ENCODE peak calls at places on chromosomes 4 and X, in ten cellular contexts. One of them, this sample, is unnamed.

GRCh38 chr4:91064157-91064853 is 937.1 kb downstream of the CCSER1 start:
- DNase-seq in esophagus muscularis mucosa: no peak
- DNase-seq in cardiac muscle cell: peak; percentile 73
- DNase-seq in GM23338: peak; percentile 27
- DNase-seq in endothelial cell of umbilical vein: peak; percentile 61
- DNase-seq in ovary: no peak
- DNase-seq in brain microvascular endothelial cell: no peak
- DNase-seq in pancreas: no peak
- DNase-seq in stomach: no peak
- DNase-seq in IMR-90: no peak
- DNase-seq in this sample: peak; percentile 18

GRCh38 chrX:2642791-2643190 is 48.3 kb upstream of the CD99 start:
- DNase-seq in esophagus muscularis mucosa: no peak
- DNase-seq in cardiac muscle cell: no peak
- DNase-seq in GM23338: no peak
- DNase-seq in endothelial cell of umbilical vein: no peak
- DNase-seq in ovary: no peak
- DNase-seq in brain microvascular endothelial cell: peak; percentile 6
- DNase-seq in pancreas: no peak
- DNase-seq in stomach: no peak
- DNase-seq in IMR-90: no peak
- DNase-seq in this sample: no peak

GRCh38 chr4:153310793-153311192 is 33.7 kb upstream of the MND1 start:
- DNase-seq in esophagus muscularis mucosa: no peak
- DNase-seq in cardiac muscle cell: no peak
- DNase-seq in GM23338: no peak
- DNase-seq in endothelial cell of umbilical vein: no peak
- DNase-seq in ovary: no peak
- DNase-seq in brain microvascular endothelial cell: no peak
- DNase-seq in pancreas: no peak
- DNase-seq in stomach: no peak
- DNase-seq in IMR-90: no peak
- DNase-seq in this sample: no peak

GRCh38 chr4:140144050-140144449 is 9.9 kb downstream of the MAML3 start:
- DNase-seq in esophagus muscularis mucosa: no peak
- DNase-seq in cardiac muscle cell: no peak
- DNase-seq in GM23338: no peak
- DNase-seq in endothelial cell of umbilical vein: no peak
- DNase-seq in ovary: no peak
- DNase-seq in brain microvascular endothelial cell: no peak
- DNase-seq in pancreas: no peak
- DNase-seq in stomach: no peak
- DNase-seq in IMR-90: no peak
- DNase-seq in this sample: no peak

GRCh38 chr4:145531193-145531592 is 49.5 kb downstream of the SMAD1 start:
- DNase-seq in esophagus muscularis mucosa: no peak
- DNase-seq in cardiac muscle cell: no peak
- DNase-seq in GM23338: no peak
- DNase-seq in endothelial cell of umbilical vein: no peak
- DNase-seq in ovary: no peak
- DNase-seq in brain microvascular endothelial cell: no peak
- DNase-seq in pancreas: peak; percentile 7
- DNase-seq in stomach: no peak
- DNase-seq in IMR-90: no peak
- DNase-seq in this sample: peak; percentile 17

GRCh38 chr4:182263562-182263961 is 20.4 kb downstream of the TENM3 start:
- DNase-seq in esophagus muscularis mucosa: peak; percentile 75
- DNase-seq in cardiac muscle cell: no peak
- DNase-seq in GM23338: no peak
- DNase-seq in endothelial cell of umbilical vein: no peak
- DNase-seq in ovary: no peak
- DNase-seq in brain microvascular endothelial cell: no peak
- DNase-seq in pancreas: no peak
- DNase-seq in stomach: no peak
- DNase-seq in IMR-90: no peak
- DNase-seq in this sample: no peak

GRCh38 chrX:150773117-150773516 is 79.9 kb downstream of the MTMR1 start:
- DNase-seq in esophagus muscularis mucosa: no peak
- DNase-seq in cardiac muscle cell: no peak
- DNase-seq in GM23338: no peak
- DNase-seq in endothelial cell of umbilical vein: no peak
- DNase-seq in ovary: no peak
- DNase-seq in brain microvascular endothelial cell: no peak
- DNase-seq in pancreas: no peak
- DNase-seq in stomach: no peak
- DNase-seq in IMR-90: no peak
- DNase-seq in this sample: no peak

GRCh38 chrX:133610056-133610455 is 194.8 kb upstream of the GPC4 start:
- DNase-seq in esophagus muscularis mucosa: no peak
- DNase-seq in cardiac muscle cell: peak; percentile 2
- DNase-seq in GM23338: no peak
- DNase-seq in endothelial cell of umbilical vein: no peak
- DNase-seq in ovary: no peak
- DNase-seq in brain microvascular endothelial cell: no peak
- DNase-seq in pancreas: no peak
- DNase-seq in stomach: no peak
- DNase-seq in IMR-90: no peak
- DNase-seq in this sample: no peak

DNA sequence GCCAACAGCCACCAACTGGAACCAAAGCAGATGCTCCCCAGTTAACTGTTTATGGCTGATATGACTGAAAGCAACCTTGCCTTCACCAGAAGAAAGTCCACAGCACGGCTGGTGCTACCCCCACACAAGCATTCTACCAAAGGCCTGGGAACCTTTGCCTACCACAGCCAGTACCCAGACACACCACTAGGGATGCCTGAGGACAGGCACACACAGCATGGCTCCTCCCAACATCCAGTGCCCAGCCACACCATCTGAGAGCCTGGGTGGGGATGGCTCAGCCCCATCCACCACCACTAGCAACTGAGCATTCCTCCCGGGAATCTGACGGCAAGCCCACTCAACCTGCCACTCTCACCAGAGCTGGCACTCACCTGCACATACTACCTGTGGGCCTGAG is 178.6 kb downstream of the SLC7A11 start:
- DNase-seq in esophagus muscularis mucosa: no peak
- DNase-seq in cardiac muscle cell: no peak
- DNase-seq in GM23338: peak; percentile 16
- DNase-seq in endothelial cell of umbilical vein: no peak
- DNase-seq in ovary: no peak
- DNase-seq in brain microvascular endothelial cell: no peak
- DNase-seq in pancreas: no peak
- DNase-seq in stomach: no peak
- DNase-seq in IMR-90: no peak
- DNase-seq in this sample: no peak
- H3K27ac ChIP-seq in esophagus muscularis mucosa: no peak overlapping the region
- H3K27ac ChIP-seq in cardiac muscle cell: no peak overlapping the region
- H3K27ac ChIP-seq in GM23338: no peak overlapping the region
- H3K27ac ChIP-seq in endothelial cell of umbilical vein: no peak overlapping the region
- H3K27ac ChIP-seq in ovary: no peak overlapping the region
- H3K27ac ChIP-seq in brain microvascular endothelial cell: no peak overlapping the region
- H3K27ac ChIP-seq in pancreas: no peak overlapping the region
- H3K27ac ChIP-seq in stomach: no peak overlapping the region
- H3K27ac ChIP-seq in IMR-90: no peak overlapping the region
- H3K27ac ChIP-seq in this sample: no peak overlapping the region

GRCh38 chr4:121464854-121465253 is 84.0 kb upstream of the QRFPR start:
- DNase-seq in esophagus muscularis mucosa: no peak
- DNase-seq in cardiac muscle cell: no peak
- DNase-seq in GM23338: peak; percentile 37
- DNase-seq in endothelial cell of umbilical vein: no peak
- DNase-seq in ovary: no peak
- DNase-seq in brain microvascular endothelial cell: no peak
- DNase-seq in pancreas: no peak
- DNase-seq in stomach: no peak
- DNase-seq in IMR-90: no peak
- DNase-seq in this sample: no peak
- TF ChIP-seq CTCF in esophagus muscularis mucosa: no peak
- TF ChIP-seq CTCF in cardiac muscle cell: no peak
- TF ChIP-seq CTCF in GM23338: peak; percentile 34
- TF ChIP-seq CTCF in endothelial cell of umbilical vein: no peak
- TF ChIP-seq CTCF in ovary: no peak
- TF ChIP-seq CTCF in brain microvascular endothelial cell: no peak
- TF ChIP-seq CTCF in pancreas: no peak
- TF ChIP-seq CTCF in stomach: no peak
- TF ChIP-seq CTCF in IMR-90: no peak
- TF ChIP-seq CTCF in this sample: no peak

GRCh38 chr4:39758176-39758575 is 60.2 kb downstream of the UBE2K start:
- DNase-seq in esophagus muscularis mucosa: no peak
- DNase-seq in cardiac muscle cell: no peak
- DNase-seq in GM23338: no peak
- DNase-seq in endothelial cell of umbilical vein: no peak
- DNase-seq in ovary: no peak
- DNase-seq in brain microvascular endothelial cell: no peak
- DNase-seq in pancreas: no peak
- DNase-seq in stomach: no peak
- DNase-seq in IMR-90: no peak
- DNase-seq in this sample: no peak

GRCh38 chr4:39754309-39754708 is 56.4 kb downstream of the UBE2K start:
- DNase-seq in esophagus muscularis mucosa: no peak
- DNase-seq in cardiac muscle cell: no peak
- DNase-seq in GM23338: no peak
- DNase-seq in endothelial cell of umbilical vein: no peak
- DNase-seq in ovary: no peak
- DNase-seq in brain microvascular endothelial cell: no peak
- DNase-seq in pancreas: no peak
- DNase-seq in stomach: no peak
- DNase-seq in IMR-90: no peak
- DNase-seq in this sample: no peak

GRCh38 chr4:39756159-39756558 is 58.2 kb downstream of the UBE2K start:
- DNase-seq in esophagus muscularis mucosa: no peak
- DNase-seq in cardiac muscle cell: no peak
- DNase-seq in GM23338: no peak
- DNase-seq in endothelial cell of umbilical vein: no peak
- DNase-seq in ovary: no peak
- DNase-seq in brain microvascular endothelial cell: no peak
- DNase-seq in pancreas: no peak
- DNase-seq in stomach: no peak
- DNase-seq in IMR-90: no peak
- DNase-seq in this sample: no peak

GRCh38 chr4:39763714-39764572 is 66.0 kb downstream of the UBE2K start:
- DNase-seq in esophagus muscularis mucosa: no peak
- DNase-seq in cardiac muscle cell: no peak
- DNase-seq in GM23338: no peak
- DNase-seq in endothelial cell of umbilical vein: no peak
- DNase-seq in ovary: no peak
- DNase-seq in brain microvascular endothelial cell: no peak
- DNase-seq in pancreas: no peak
- DNase-seq in stomach: no peak
- DNase-seq in IMR-90: no peak
- DNase-seq in this sample: no peak

GRCh38 chr4:39759569-39759968 is 61.6 kb downstream of the UBE2K start:
- DNase-seq in esophagus muscularis mucosa: no peak
- DNase-seq in cardiac muscle cell: no peak
- DNase-seq in GM23338: no peak
- DNase-seq in endothelial cell of umbilical vein: no peak
- DNase-seq in ovary: no peak
- DNase-seq in brain microvascular endothelial cell: no peak
- DNase-seq in pancreas: no peak
- DNase-seq in stomach: no peak
- DNase-seq in IMR-90: no peak
- DNase-seq in this sample: no peak
- H3K36me3 ChIP-seq in esophagus muscularis mucosa: peaks cover 68% of the 10 kb centered on the region
- H3K36me3 ChIP-seq in cardiac muscle cell: peaks cover 39% of the 10 kb centered on the region
- H3K36me3 ChIP-seq in GM23338: peaks cover 28% of the 10 kb centered on the region
- H3K36me3 ChIP-seq in endothelial cell of umbilical vein: peaks cover 5% of the 10 kb centered on the region
- H3K36me3 ChIP-seq in ovary: no peaks in the 10 kb centered on the region
- H3K36me3 ChIP-seq in brain microvascular endothelial cell: peaks cover 26% of the 10 kb centered on the region
- H3K36me3 ChIP-seq in pancreas: no peaks in the 10 kb centered on the region
- H3K36me3 ChIP-seq in stomach: peaks cover 87% of the 10 kb centered on the region
- H3K36me3 ChIP-seq in IMR-90: peaks cover 30% of the 10 kb centered on the region
- H3K36me3 ChIP-seq in this sample: peaks cover 27% of the 10 kb centered on the region

DNA sequence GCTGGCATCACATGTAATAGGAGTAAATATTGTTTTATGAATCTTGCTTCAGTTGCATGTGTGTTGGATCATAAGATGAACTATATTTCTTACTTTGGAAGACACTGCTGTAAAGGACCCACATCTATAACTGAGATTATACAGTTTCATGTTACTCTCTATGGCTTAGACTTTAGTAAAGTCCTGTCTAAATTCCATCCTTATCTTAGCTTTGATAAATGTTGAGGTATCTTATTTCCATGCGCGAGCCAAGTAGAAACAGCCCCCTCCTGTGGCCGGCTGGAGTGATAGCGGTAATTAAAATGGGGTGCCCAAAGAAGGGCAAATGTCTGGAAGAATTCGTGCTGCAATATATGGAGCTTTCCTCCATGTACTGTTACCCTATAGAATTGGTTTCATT is 43.0 kb downstream of the CCDC158 start:
- DNase-seq in esophagus muscularis mucosa: no peak
- DNase-seq in cardiac muscle cell: peak; percentile 74
- DNase-seq in GM23338: peak; percentile 84
- DNase-seq in endothelial cell of umbilical vein: peak; percentile 38
- DNase-seq in ovary: no peak
- DNase-seq in brain microvascular endothelial cell: peak; percentile 60
- DNase-seq in pancreas: no peak
- DNase-seq in stomach: peak; percentile 56
- DNase-seq in IMR-90: peak; percentile 61
- DNase-seq in this sample: peak; percentile 56
- H3K27ac ChIP-seq in esophagus muscularis mucosa: no peak overlapping the region
- H3K27ac ChIP-seq in cardiac muscle cell: peak overlapping the region; percentile 67
- H3K27ac ChIP-seq in GM23338: no peak overlapping the region
- H3K27ac ChIP-seq in endothelial cell of umbilical vein: no peak overlapping the region
- H3K27ac ChIP-seq in ovary: no peak overlapping the region
- H3K27ac ChIP-seq in brain microvascular endothelial cell: no peak overlapping the region
- H3K27ac ChIP-seq in pancreas: no peak overlapping the region
- H3K27ac ChIP-seq in stomach: no peak overlapping the region
- H3K27ac ChIP-seq in IMR-90: no peak overlapping the region
- H3K27ac ChIP-seq in this sample: no peak overlapping the region

DNA sequence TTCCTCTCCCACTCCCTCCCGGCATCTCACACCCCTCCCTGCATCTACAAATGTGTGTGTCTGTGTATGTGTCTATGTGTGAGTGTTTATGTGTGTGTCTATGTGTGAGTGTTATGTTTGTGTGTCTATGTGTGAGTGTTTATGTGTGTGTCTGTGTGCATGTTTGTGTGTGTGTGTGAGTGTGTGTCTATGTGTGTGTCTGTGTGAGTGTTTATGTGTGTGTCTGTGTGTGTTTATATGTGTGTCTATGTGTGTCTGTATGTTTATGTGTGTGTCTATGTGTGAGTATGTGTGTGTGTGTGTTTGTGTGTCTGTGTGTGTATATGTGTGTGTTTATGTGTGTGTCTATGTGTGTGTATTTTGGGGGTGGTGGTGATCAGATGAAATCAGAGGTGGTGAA is 186.5 kb upstream of the PSAPL1 start:
- DNase-seq in esophagus muscularis mucosa: no peak
- DNase-seq in cardiac muscle cell: no peak
- DNase-seq in GM23338: no peak
- DNase-seq in endothelial cell of umbilical vein: no peak
- DNase-seq in ovary: no peak
- DNase-seq in brain microvascular endothelial cell: no peak
- DNase-seq in pancreas: no peak
- DNase-seq in stomach: no peak
- DNase-seq in IMR-90: no peak
- DNase-seq in this sample: no peak
- TF ChIP-seq CTCF in esophagus muscularis mucosa: no peak
- TF ChIP-seq CTCF in cardiac muscle cell: no peak
- TF ChIP-seq CTCF in GM23338: no peak
- TF ChIP-seq CTCF in endothelial cell of umbilical vein: no peak
- TF ChIP-seq CTCF in ovary: no peak
- TF ChIP-seq CTCF in brain microvascular endothelial cell: no peak
- TF ChIP-seq CTCF in pancreas: no peak
- TF ChIP-seq CTCF in stomach: no peak
- TF ChIP-seq CTCF in IMR-90: no peak
- TF ChIP-seq CTCF in this sample: no peak

This sample was measured in adrenal gland.